ENCODE peak calls at places on chromosomes 3 and 15, in nine cellular contexts. One of them, this sample, is unnamed.

GRCh38 chr15:40338041-40338657 is 2.6 kb downstream of the CCDC9B start:
- DNase-seq in cardiac fibroblast: peak; percentile 79
- DNase-seq in left lung: peak; percentile 92
- DNase-seq in endodermal cell: peak; percentile 94
- DNase-seq in AG09309: no peak
- DNase-seq in transverse colon: peak; percentile 81
- DNase-seq in HFF-Myc: no peak
- DNase-seq in lung: peak; percentile 74
- DNase-seq in fibroblast of pulmonary artery: peak; percentile 75
- DNase-seq in this sample: peak; percentile 56

GRCh38 chr3:190117995-190118394 is 2.7 kb downstream of the P3H2 start:
- DNase-seq in cardiac fibroblast: no peak
- DNase-seq in left lung: no peak
- DNase-seq in endodermal cell: no peak
- DNase-seq in AG09309: no peak
- DNase-seq in transverse colon: no peak
- DNase-seq in HFF-Myc: no peak
- DNase-seq in lung: no peak
- DNase-seq in fibroblast of pulmonary artery: no peak
- DNase-seq in this sample: no peak

GRCh38 chr3:101848326-101848725 is 988 bp upstream of the NFKBIZ start:
- DNase-seq in cardiac fibroblast: no peak
- DNase-seq in left lung: no peak
- DNase-seq in endodermal cell: no peak
- DNase-seq in AG09309: no peak
- DNase-seq in transverse colon: no peak
- DNase-seq in HFF-Myc: no peak
- DNase-seq in lung: no peak
- DNase-seq in fibroblast of pulmonary artery: no peak
- DNase-seq in this sample: no peak

GRCh38 chr3:172138792-172139507 is 99.6 kb downstream of the FNDC3B start:
- DNase-seq in cardiac fibroblast: peak; percentile 44
- DNase-seq in left lung: no peak
- DNase-seq in endodermal cell: peak; percentile 68
- DNase-seq in AG09309: no peak
- DNase-seq in transverse colon: peak; percentile 66
- DNase-seq in HFF-Myc: no peak
- DNase-seq in lung: peak; percentile 65
- DNase-seq in fibroblast of pulmonary artery: peak; percentile 59
- DNase-seq in this sample: peak; percentile 34

GRCh38 chr3:152459572-152459971 is 190.8 kb downstream of the MBNL1 start:
- DNase-seq in cardiac fibroblast: no peak
- DNase-seq in left lung: no peak
- DNase-seq in endodermal cell: no peak
- DNase-seq in AG09309: no peak
- DNase-seq in transverse colon: no peak
- DNase-seq in HFF-Myc: peak; percentile 38
- DNase-seq in lung: no peak
- DNase-seq in fibroblast of pulmonary artery: no peak
- DNase-seq in this sample: no peak

GRCh38 chr3:12891985-12892839 is 50.8 kb upstream of the RPL32 start:
- DNase-seq in cardiac fibroblast: peak; percentile 73
- DNase-seq in left lung: no peak
- DNase-seq in endodermal cell: peak; percentile 79
- DNase-seq in AG09309: peak; percentile 8
- DNase-seq in transverse colon: peak; percentile 35
- DNase-seq in HFF-Myc: peak; percentile 39
- DNase-seq in lung: peak; percentile 39
- DNase-seq in fibroblast of pulmonary artery: peak; percentile 76
- DNase-seq in this sample: peak; percentile 79

GRCh38 chr3:122977645-122978466 is 49.7 kb downstream of the SEMA5B start:
- DNase-seq in cardiac fibroblast: peak; percentile 74
- DNase-seq in left lung: peak; percentile 78
- DNase-seq in endodermal cell: peak; percentile 83
- DNase-seq in AG09309: no peak
- DNase-seq in transverse colon: no peak
- DNase-seq in HFF-Myc: no peak
- DNase-seq in lung: peak; percentile 66
- DNase-seq in fibroblast of pulmonary artery: peak; percentile 64
- DNase-seq in this sample: peak; percentile 47

GRCh38 chr3:129327510-129327909 is 48.8 kb downstream of the HMCES start:
- DNase-seq in cardiac fibroblast: no peak
- DNase-seq in left lung: no peak
- DNase-seq in endodermal cell: no peak
- DNase-seq in AG09309: no peak
- DNase-seq in transverse colon: no peak
- DNase-seq in HFF-Myc: no peak
- DNase-seq in lung: no peak
- DNase-seq in fibroblast of pulmonary artery: no peak
- DNase-seq in this sample: no peak

GRCh38 chr3:14312375-14312774 is 90.0 kb upstream of the SLC6A6 start:
- DNase-seq in cardiac fibroblast: no peak
- DNase-seq in left lung: no peak
- DNase-seq in endodermal cell: no peak
- DNase-seq in AG09309: no peak
- DNase-seq in transverse colon: no peak
- DNase-seq in HFF-Myc: no peak
- DNase-seq in lung: no peak
- DNase-seq in fibroblast of pulmonary artery: no peak
- DNase-seq in this sample: no peak

GRCh38 chr3:196812853-196813252 is 54.9 kb upstream of the SENP5 start:
- DNase-seq in cardiac fibroblast: no peak
- DNase-seq in left lung: no peak
- DNase-seq in endodermal cell: no peak
- DNase-seq in AG09309: no peak
- DNase-seq in transverse colon: no peak
- DNase-seq in HFF-Myc: no peak
- DNase-seq in lung: no peak
- DNase-seq in fibroblast of pulmonary artery: no peak
- DNase-seq in this sample: no peak

GRCh38 chr3:14329116-14329830 is 73.1 kb upstream of the SLC6A6 start:
- DNase-seq in cardiac fibroblast: no peak
- DNase-seq in left lung: no peak
- DNase-seq in endodermal cell: peak; percentile 77
- DNase-seq in AG09309: peak; percentile 18
- DNase-seq in transverse colon: peak; percentile 37
- DNase-seq in HFF-Myc: peak; percentile 24
- DNase-seq in lung: no peak
- DNase-seq in fibroblast of pulmonary artery: no peak
- DNase-seq in this sample: peak; percentile 44

GRCh38 chr15:36484038-36484778 is 95.2 kb upstream of the CDIN1 start:
- DNase-seq in cardiac fibroblast: no peak
- DNase-seq in left lung: no peak
- DNase-seq in endodermal cell: no peak
- DNase-seq in AG09309: no peak
- DNase-seq in transverse colon: no peak
- DNase-seq in HFF-Myc: no peak
- DNase-seq in lung: no peak
- DNase-seq in fibroblast of pulmonary artery: no peak
- DNase-seq in this sample: no peak

GRCh38 chr3:8887435-8888295 is 75.6 kb downstream of the RAD18 start:
- DNase-seq in cardiac fibroblast: no peak
- DNase-seq in left lung: no peak
- DNase-seq in endodermal cell: no peak
- DNase-seq in AG09309: no peak
- DNase-seq in transverse colon: no peak
- DNase-seq in HFF-Myc: no peak
- DNase-seq in lung: no peak
- DNase-seq in fibroblast of pulmonary artery: no peak
- DNase-seq in this sample: no peak
- TF ChIP-seq CTCF in cardiac fibroblast: no peak
- TF ChIP-seq CTCF in left lung: no peak
- TF ChIP-seq CTCF in endodermal cell: no peak
- TF ChIP-seq CTCF in AG09309: no peak
- TF ChIP-seq CTCF in transverse colon: no peak
- TF ChIP-seq CTCF in HFF-Myc: no peak
- TF ChIP-seq CTCF in lung: no peak
- TF ChIP-seq CTCF in fibroblast of pulmonary artery: no peak
- TF ChIP-seq CTCF in this sample: no peak

GRCh38 chr15:45378149-45378912 is at the start of gene GATM:
- DNase-seq in cardiac fibroblast: peak; percentile 80
- DNase-seq in left lung: peak; percentile 91
- DNase-seq in endodermal cell: peak; percentile 91
- DNase-seq in AG09309: peak; percentile 42
- DNase-seq in transverse colon: peak; percentile 79
- DNase-seq in HFF-Myc: peak; percentile 39
- DNase-seq in lung: peak; percentile 70
- DNase-seq in fibroblast of pulmonary artery: peak; percentile 80
- DNase-seq in this sample: peak; percentile 75

GRCh38 chr15:45376300-45376928 is 1.9 kb downstream of the GATM start:
- DNase-seq in cardiac fibroblast: no peak
- DNase-seq in left lung: no peak
- DNase-seq in endodermal cell: peak; percentile 66
- DNase-seq in AG09309: no peak
- DNase-seq in transverse colon: no peak
- DNase-seq in HFF-Myc: no peak
- DNase-seq in lung: no peak
- DNase-seq in fibroblast of pulmonary artery: no peak
- DNase-seq in this sample: no peak

GRCh38 chr15:45376967-45377629 is 1.2 kb downstream of the GATM start:
- DNase-seq in cardiac fibroblast: no peak
- DNase-seq in left lung: no peak
- DNase-seq in endodermal cell: no peak
- DNase-seq in AG09309: no peak
- DNase-seq in transverse colon: no peak
- DNase-seq in HFF-Myc: no peak
- DNase-seq in lung: no peak
- DNase-seq in fibroblast of pulmonary artery: no peak
- DNase-seq in this sample: no peak

GRCh38 chr15:45377630-45378148 is 655 bp downstream of the GATM start:
- DNase-seq in cardiac fibroblast: no peak
- DNase-seq in left lung: no peak
- DNase-seq in endodermal cell: peak; percentile 62
- DNase-seq in AG09309: no peak
- DNase-seq in transverse colon: peak; percentile 46
- DNase-seq in HFF-Myc: no peak
- DNase-seq in lung: no peak
- DNase-seq in fibroblast of pulmonary artery: no peak
- DNase-seq in this sample: peak; percentile 10

GRCh38 chr15:45378913-45379262 is 544 bp upstream of the GATM start:
- DNase-seq in cardiac fibroblast: no peak
- DNase-seq in left lung: no peak
- DNase-seq in endodermal cell: no peak
- DNase-seq in AG09309: no peak
- DNase-seq in transverse colon: no peak
- DNase-seq in HFF-Myc: no peak
- DNase-seq in lung: no peak
- DNase-seq in fibroblast of pulmonary artery: no peak
- DNase-seq in this sample: no peak
- H3K4me3 ChIP-seq in cardiac fibroblast: no peak overlapping the region
- H3K4me3 ChIP-seq in left lung: no peak overlapping the region
- H3K4me3 ChIP-seq in endodermal cell: peak overlapping the region; percentile 94
- H3K4me3 ChIP-seq in AG09309: no peak overlapping the region
- H3K4me3 ChIP-seq in transverse colon: peak overlapping the region; percentile 51
- H3K4me3 ChIP-seq in HFF-Myc: peak overlapping the region; percentile 36
- H3K4me3 ChIP-seq in lung: no peak overlapping the region
- H3K4me3 ChIP-seq in fibroblast of pulmonary artery: peak overlapping the region; percentile 42
- H3K4me3 ChIP-seq in this sample: peak overlapping the region; percentile 44

GRCh38 chr15:52806284-52806655 is 16.1 kb upstream of the ONECUT1 start:
- DNase-seq in cardiac fibroblast: no peak
- DNase-seq in left lung: no peak
- DNase-seq in endodermal cell: no peak
- DNase-seq in AG09309: no peak
- DNase-seq in transverse colon: no peak
- DNase-seq in HFF-Myc: no peak
- DNase-seq in lung: no peak
- DNase-seq in fibroblast of pulmonary artery: no peak
- DNase-seq in this sample: no peak

GRCh38 chr15:52808441-52808840 is 18.3 kb upstream of the ONECUT1 start:
- DNase-seq in cardiac fibroblast: no peak
- DNase-seq in left lung: no peak
- DNase-seq in endodermal cell: no peak
- DNase-seq in AG09309: no peak
- DNase-seq in transverse colon: no peak
- DNase-seq in HFF-Myc: no peak
- DNase-seq in lung: no peak
- DNase-seq in fibroblast of pulmonary artery: no peak
- DNase-seq in this sample: no peak

GRCh38 chr15:52803543-52804306 is 13.6 kb upstream of the ONECUT1 start:
- DNase-seq in cardiac fibroblast: no peak
- DNase-seq in left lung: no peak
- DNase-seq in endodermal cell: peak; percentile 72
- DNase-seq in AG09309: no peak
- DNase-seq in transverse colon: no peak
- DNase-seq in HFF-Myc: no peak
- DNase-seq in lung: no peak
- DNase-seq in fibroblast of pulmonary artery: no peak
- DNase-seq in this sample: no peak

GRCh38 chr15:52804526-52805081 is 14.5 kb upstream of the ONECUT1 start:
- DNase-seq in cardiac fibroblast: no peak
- DNase-seq in left lung: no peak
- DNase-seq in endodermal cell: peak; percentile 84
- DNase-seq in AG09309: no peak
- DNase-seq in transverse colon: no peak
- DNase-seq in HFF-Myc: no peak
- DNase-seq in lung: no peak
- DNase-seq in fibroblast of pulmonary artery: no peak
- DNase-seq in this sample: peak; percentile 38

DNA sequence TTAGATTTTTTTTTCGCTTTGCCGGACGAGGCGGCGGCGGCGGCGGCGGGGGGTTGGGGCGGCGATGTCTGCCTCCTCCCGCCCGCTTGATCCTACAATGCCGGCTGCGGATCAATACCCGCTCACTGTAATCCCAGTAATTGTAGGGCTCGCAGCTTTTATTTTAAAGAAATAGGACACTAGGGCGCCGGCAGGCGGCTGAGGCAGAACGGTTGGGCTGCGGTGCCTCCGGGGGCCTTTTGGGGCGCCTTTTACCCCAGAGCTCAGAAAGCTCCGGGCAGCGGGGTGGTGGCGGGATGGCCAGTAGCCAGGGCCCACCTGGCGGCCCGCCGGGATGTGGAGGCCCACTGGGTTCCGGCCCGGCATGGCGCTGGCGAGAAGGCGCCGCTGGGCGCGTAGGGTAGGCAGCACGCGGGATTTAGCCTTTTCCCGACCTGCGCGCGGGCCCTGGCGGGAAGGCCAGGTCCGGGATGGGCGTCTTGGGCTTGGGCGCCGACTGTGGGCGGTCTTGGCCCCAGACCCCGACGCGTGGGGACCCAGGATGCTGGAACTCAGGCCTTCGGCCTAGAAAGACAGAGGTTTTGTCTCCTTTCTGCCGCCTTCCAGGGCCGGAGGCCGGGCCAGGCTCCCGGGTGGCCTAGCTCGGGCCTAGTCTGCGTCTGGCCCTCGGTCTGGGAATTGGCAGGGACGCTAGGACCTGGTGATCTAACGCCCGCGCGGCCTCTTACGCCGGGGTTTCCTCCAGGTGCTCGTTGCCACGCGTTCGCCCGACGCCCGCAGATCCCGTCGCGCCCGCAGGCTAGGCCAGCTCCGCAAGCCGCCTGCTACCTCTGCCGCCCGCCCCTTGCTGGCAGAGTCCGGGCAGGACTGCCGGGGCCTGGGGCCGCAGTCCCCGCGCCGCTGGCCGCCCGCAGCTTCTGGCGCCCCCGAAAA is 15.5 kb upstream of the ONECUT1 start:
- DNase-seq in cardiac fibroblast: no peak
- DNase-seq in left lung: no peak
- DNase-seq in endodermal cell: peak; percentile 84
- DNase-seq in AG09309: no peak
- DNase-seq in transverse colon: no peak
- DNase-seq in HFF-Myc: no peak
- DNase-seq in lung: no peak
- DNase-seq in fibroblast of pulmonary artery: no peak
- DNase-seq in this sample: peak; percentile 43
- TF ChIP-seq CTCF in cardiac fibroblast: peak; percentile 11
- TF ChIP-seq CTCF in left lung: no peak
- TF ChIP-seq CTCF in endodermal cell: peak; percentile 62
- TF ChIP-seq CTCF in AG09309: no peak
- TF ChIP-seq CTCF in transverse colon: no peak
- TF ChIP-seq CTCF in HFF-Myc: no peak
- TF ChIP-seq CTCF in lung: no peak
- TF ChIP-seq CTCF in fibroblast of pulmonary artery: no peak
- TF ChIP-seq CTCF in this sample: no peak

GRCh38 chr15:25849431-25849921 is 13.7 kb downstream of the ATP10A start:
- DNase-seq in cardiac fibroblast: peak; percentile 85
- DNase-seq in left lung: no peak
- DNase-seq in endodermal cell: no peak
- DNase-seq in AG09309: peak; percentile 84
- DNase-seq in transverse colon: no peak
- DNase-seq in HFF-Myc: peak; percentile 55
- DNase-seq in lung: no peak
- DNase-seq in fibroblast of pulmonary artery: peak; percentile 74
- DNase-seq in this sample: peak; percentile 77
- H3K4me3 ChIP-seq in cardiac fibroblast: peak overlapping the region; percentile 3
- H3K4me3 ChIP-seq in left lung: no peak overlapping the region
- H3K4me3 ChIP-seq in endodermal cell: no peak overlapping the region
- H3K4me3 ChIP-seq in AG09309: peak overlapping the region; percentile 23
- H3K4me3 ChIP-seq in transverse colon: no peak overlapping the region
- H3K4me3 ChIP-seq in HFF-Myc: peak overlapping the region; percentile 48
- H3K4me3 ChIP-seq in lung: no peak overlapping the region
- H3K4me3 ChIP-seq in fibroblast of pulmonary artery: peak overlapping the region; percentile 1
- H3K4me3 ChIP-seq in this sample: peak overlapping the region; percentile 58